ENCODE peak calls at places on chromosomes 4 and X, in five cellular contexts. D is endodermal cell, H is heart right ventricle, Q is ovary, Y is pancreas. K is an unnamed sample. For H3K4me1, the result is how much of the 10 kb centered on the place peaks cover.

GRCh38 chrX:104113237-104113965 is 1.1 kb downstream of the ZCCHC18 start:
- DNase-seq in D (peak), H (peak), Q (peak), Y (peak), K (peak)

GRCh38 chrX:128800138-128800537 is 723.2 kb downstream of the SMARCA1 start:
- DNase-seq in D (no peak), H (no peak), Q (no peak), Y (no peak), K (no peak)

GRCh38 chr4:134375775-134376174 is 174.2 kb upstream of the PABPC4L start:
- DNase-seq in D (no peak), H (no peak), Q (no peak), Y (no peak), K (no peak)

GRCh38 chr4:2135083-2135482 is 76.0 kb downstream of the NAT8L start:
- DNase-seq in D (no peak), H (no peak), Q (no peak), Y (no peak), K (no peak)

GRCh38 chr4:94819779-94820178 is 62.0 kb downstream of the BMPR1B start:
- DNase-seq in D (no peak), H (no peak), Q (no peak), Y (no peak), K (no peak)

GRCh38 chr4:142408003-142408441 is 438.1 kb downstream of the INPP4B start:
- DNase-seq in D (no peak), H (no peak), Q (no peak), Y (no peak), K (no peak)

GRCh38 chrX:65902011-65902410 is 137.9 kb downstream of the VSIG4 start:
- DNase-seq in D (no peak), H (no peak), Q (no peak), Y (no peak), K (no peak)

GRCh38 chr4:26863512-26863911 is 2.9 kb downstream of the STIM2 start:
- DNase-seq in D (no peak), H (no peak), Q (no peak), Y (no peak), K (no peak)

GRCh38 chrX:17931855-17932254 is 70.8 kb upstream of the RAI2 start:
- DNase-seq in D (peak), H (no peak), Q (no peak), Y (no peak), K (no peak)

GRCh38 chr4:150960079-150960478 is 55.0 kb downstream of the LRBA start:
- DNase-seq in D (no peak), H (no peak), Q (no peak), Y (no peak), K (no peak)

GRCh38 chrX:2283111-2283847 is 217.5 kb downstream of the DHRSX start:
- DNase-seq in D (no peak), H (no peak), Q (no peak), Y (no peak), K (no peak)

GRCh38 chrX:150544222-150544787 is 24.1 kb upstream of the MTM1 start:
- DNase-seq in D (peak), H (no peak), Q (no peak), Y (no peak), K (no peak)

GRCh38 chr4:47418147-47418546 is 45.4 kb downstream of the COMMD8 start:
- DNase-seq in D (no peak), H (no peak), Q (no peak), Y (no peak), K (no peak)

GRCh38 chrX:106999002-106999975 is 723 bp downstream of the MORC4 start:
- DNase-seq in D (peak), H (peak), Q (peak), Y (peak), K (peak)

DNA sequence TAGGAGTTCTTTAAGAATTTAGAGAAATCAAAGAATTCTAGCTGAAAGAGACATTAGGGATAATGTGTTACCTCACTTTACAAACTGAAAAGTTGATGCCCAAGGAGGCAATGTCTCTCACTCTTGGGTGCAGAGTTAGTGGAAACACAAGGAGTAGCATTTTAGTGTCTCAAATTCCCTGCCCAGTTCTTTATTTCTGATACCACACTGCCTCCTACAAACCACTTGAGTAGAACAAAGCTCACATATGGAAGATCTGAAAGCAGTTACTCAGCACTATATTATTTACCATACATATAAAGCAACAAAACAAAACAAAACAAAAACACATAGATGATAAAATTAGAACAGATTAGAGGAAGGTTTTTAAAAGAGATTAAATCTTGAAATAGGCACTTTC is 124.2 kb downstream of the REELD1 start:
- DNase-seq in D (no peak), H (no peak), Q (no peak), Y (no peak), K (no peak)
- TF ChIP-seq CTCF in D (peak), H (no peak), Q (no peak), Y (no peak), K (no peak)

DNA sequence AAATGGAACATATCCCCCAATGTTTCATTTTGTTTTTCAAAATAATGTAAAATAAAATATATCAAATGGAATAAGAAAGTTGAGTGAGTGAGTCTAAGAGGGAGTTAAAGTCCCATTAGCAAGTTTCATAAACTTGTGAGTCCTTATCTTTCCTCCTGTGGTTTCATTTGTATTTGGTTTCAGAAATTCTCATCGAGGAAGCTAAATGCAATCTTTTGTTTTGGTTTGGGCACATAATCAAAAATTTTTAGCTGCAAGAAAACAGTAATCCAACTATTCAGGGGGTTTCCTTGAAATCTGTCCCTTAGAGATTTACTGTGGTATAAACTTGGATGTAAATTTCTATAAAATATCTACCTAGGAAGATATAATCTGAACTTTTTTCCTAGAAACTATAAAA is 124.2 kb downstream of the CAMK2D start:
- DNase-seq in D (no peak), H (no peak), Q (no peak), Y (no peak), K (no peak)
- H3K4me1 ChIP-seq in D (under half), H (half or more), Q (under half), Y (half or more), K (half or more)

DNA sequence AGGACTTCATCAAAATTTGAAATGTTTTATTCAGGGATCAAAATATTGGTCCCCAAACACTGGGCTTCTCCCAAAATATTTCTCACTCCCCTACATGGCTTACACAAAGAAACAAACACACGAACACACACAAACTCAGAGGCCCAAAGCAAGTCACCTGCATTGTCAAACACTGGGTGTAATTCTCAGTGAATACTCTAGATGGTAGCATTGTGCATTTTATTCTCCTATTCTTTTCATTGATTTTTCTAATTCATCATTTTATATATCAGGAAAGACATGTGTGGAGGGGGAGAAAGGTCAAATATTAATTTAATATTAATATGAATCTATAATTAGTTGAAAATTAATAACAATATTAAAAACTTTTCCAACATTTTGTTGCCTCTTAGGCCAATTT is 72.3 kb upstream of the TNMD start:
- DNase-seq in D (no peak), H (no peak), Q (no peak), Y (no peak), K (no peak)
- TF ChIP-seq CTCF in D (peak), H (peak), Q (peak), Y (peak), K (peak)

DNA sequence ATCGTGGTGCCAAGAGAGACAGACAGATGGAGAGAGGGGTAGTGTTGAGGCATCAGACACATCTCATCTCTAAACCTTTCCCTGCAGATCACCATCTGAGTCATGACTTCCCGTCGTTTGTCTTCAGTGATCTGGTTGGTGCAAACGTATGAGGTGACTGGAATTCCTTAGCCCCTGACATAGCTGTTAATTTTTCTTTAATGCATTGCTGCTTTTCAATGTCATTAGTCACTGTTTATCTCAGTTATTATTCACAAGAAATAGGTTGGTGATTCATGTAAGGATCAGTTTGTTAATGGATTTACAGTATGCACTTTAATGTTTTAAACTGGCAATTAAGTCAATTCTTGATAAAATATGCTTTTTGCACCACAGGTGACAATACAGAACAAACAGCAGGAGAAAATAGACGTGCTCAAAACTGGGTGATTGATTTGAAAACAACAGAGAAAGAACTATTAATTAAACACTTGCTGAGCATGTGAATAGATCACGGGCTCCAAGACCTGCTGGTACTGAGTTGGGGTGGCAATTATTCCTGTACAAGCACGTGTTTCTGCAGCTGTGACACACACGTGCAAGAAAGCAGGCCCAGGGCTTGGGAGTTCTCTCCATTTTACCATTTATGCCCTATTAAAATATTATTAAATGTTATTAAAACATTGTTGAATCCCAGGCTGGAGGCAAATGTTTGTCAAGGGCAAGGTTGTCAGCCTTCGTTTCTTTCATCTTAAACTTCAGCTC is 1.4 kb upstream of the TMEM154 start:
- DNase-seq in D (peak), H (no peak), Q (no peak), Y (no peak), K (no peak)
- H3K4me1 ChIP-seq in D (under half), H (under half), Q (under half), Y (under half), K (under half)

DNA sequence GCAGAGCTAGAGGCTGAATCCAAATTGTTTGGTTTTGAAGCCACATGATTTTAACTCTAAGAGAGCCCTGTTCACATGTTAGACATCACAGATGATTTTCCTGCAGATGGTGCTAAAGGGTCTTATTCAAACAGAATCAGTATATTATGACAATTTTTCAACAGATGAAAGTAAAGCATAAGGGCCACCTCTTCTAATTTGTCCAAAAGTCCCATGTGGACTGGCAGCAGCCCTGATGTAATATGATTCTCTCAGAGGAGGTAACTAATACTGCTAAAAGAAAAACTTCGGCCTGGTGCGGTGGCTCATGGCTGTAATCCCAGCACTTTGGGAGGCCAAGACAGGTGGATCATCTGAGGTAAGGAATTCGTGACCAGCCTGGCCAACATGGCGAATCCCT is 26.0 kb upstream of the SETD7 start:
- DNase-seq in D (no peak), H (no peak), Q (no peak), Y (no peak), K (no peak)
- TF ChIP-seq CTCF in D (no peak), H (no peak), Q (no peak), Y (no peak), K (no peak)

GRCh38 chrX:130081421-130082045 is 28.8 kb downstream of the ELF4 start:
- DNase-seq in D (no peak), H (peak), Q (no peak), Y (no peak), K (no peak)

GRCh38 chrX:130082244-130083106 is 27.8 kb downstream of the ELF4 start:
- DNase-seq in D (no peak), H (peak), Q (no peak), Y (no peak), K (peak)

GRCh38 chrX:130084651-130085237 is 25.6 kb downstream of the ELF4 start:
- DNase-seq in D (no peak), H (no peak), Q (no peak), Y (no peak), K (no peak)

GRCh38 chrX:130083656-130084382 is 26.5 kb downstream of the ELF4 start:
- DNase-seq in D (no peak), H (no peak), Q (no peak), Y (no peak), K (no peak)

GRCh38 chrX:130083107-130083490 is 27.2 kb downstream of the ELF4 start:
- DNase-seq in D (peak), H (no peak), Q (no peak), Y (no peak), K (no peak)
- H3K4me1 ChIP-seq in D (under half), H (half or more), Q (under half), Y (under half), K (under half)

GRCh38 chr4:244471-244870 is 60.8 kb downstream of the ZNF732 start:
- DNase-seq in D (peak), H (no peak), Q (peak), Y (no peak), K (peak)
- TF ChIP-seq CTCF in D (peak), H (peak), Q (peak), Y (peak), K (peak)